ENCODE peak calls at places on chromosomes 5 and 9, in seven cellular contexts. O is choroid plexus epithelial cell; L is right atrium auricular region; W is stomach; I is CD4-positive, alpha-beta memory T cell; R is neuronal stem cell; N is AG04450. H is an unnamed sample.

GRCh38 chr9:138072161-138072842 is 194.7 kb downstream of the CACNA1B start:
- DNase-seq in O (no peak), L (peak), W (peak), I (no peak), R (no peak), N (no peak), H (no peak)

GRCh38 chr9:132823370-132824144 is 54.5 kb downstream of the AK8 start:
- DNase-seq in O (no peak), L (no peak), W (no peak), I (no peak), R (no peak), N (no peak), H (no peak)

GRCh38 chr5:140632366-140633080 is 452 bp downstream of the CD14 start:
- DNase-seq in O (peak), L (peak), W (peak), I (peak), R (no peak), N (no peak), H (peak)

GRCh38 chr9:109815366-109815947 is 35.5 kb downstream of the PALM2AKAP2 start:
- DNase-seq in O (peak), L (no peak), W (no peak), I (no peak), R (no peak), N (no peak), H (no peak)

GRCh38 chr9:98038958-98039357 is 17.6 kb upstream of the NANS start:
- DNase-seq in O (no peak), L (no peak), W (no peak), I (no peak), R (no peak), N (no peak), H (no peak)

GRCh38 chr5:147369742-147370374 is 135.0 kb downstream of the STK32A start:
- DNase-seq in O (peak), L (no peak), W (no peak), I (no peak), R (no peak), N (no peak), H (no peak)

GRCh38 chr5:73496984-73497457 is 1.2 kb upstream of the BTF3 start:
- DNase-seq in O (peak), L (no peak), W (no peak), I (no peak), R (no peak), N (peak), H (no peak)

GRCh38 chr5:93915142-93915553 is 173.7 kb upstream of the POU5F2 start:
- DNase-seq in O (peak), L (no peak), W (no peak), I (peak), R (no peak), N (peak), H (no peak)

GRCh38 chr9:72362118-72362531 is 2.9 kb downstream of the ZFAND5 start:
- DNase-seq in O (peak), L (no peak), W (no peak), I (no peak), R (no peak), N (no peak), H (no peak)

GRCh38 chr9:38720083-38720755 is at the start of gene FAM240B:
- DNase-seq in O (no peak), L (no peak), W (no peak), I (no peak), R (no peak), N (no peak), H (no peak)

DNA sequence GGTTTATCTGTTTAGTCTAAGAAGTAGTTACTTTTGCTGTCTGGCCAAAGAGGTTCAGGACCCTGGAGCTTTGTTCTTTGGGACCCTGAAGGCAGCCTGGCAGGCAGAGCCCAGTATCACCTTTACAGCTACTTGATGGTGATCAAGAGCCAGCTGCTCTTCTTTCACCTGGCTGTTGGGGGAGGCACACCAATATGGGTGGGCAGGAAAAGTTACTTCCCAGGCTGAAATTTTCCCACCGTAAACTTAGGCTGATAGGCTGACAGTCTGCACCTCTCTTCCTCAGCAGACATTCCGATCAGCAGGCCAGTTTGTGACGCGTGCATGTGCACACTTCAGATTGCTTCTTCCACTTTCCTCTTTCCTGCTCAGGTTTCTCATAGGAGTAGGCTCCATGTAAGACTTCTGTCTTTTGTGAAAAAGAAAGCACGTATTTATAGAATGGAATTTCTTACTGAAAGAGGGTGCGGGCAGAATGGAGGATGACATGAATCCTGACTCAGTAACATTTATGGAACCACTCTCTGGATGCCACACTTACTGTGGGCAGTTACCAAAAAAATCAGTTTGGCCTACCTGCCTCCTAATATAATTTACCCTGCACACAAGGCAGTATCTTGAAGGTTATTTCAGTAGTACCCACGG is 223.9 kb upstream of the DMRT1 start:
- DNase-seq in O (no peak), L (no peak), W (no peak), I (no peak), R (no peak), N (no peak), H (no peak)
- H3K4me3 ChIP-seq in O (no peak), L (no peak), W (no peak), I (no peak), R (no peak), N (no peak), H (no peak)

GRCh38 chr5:150644058-150644457 is 3.6 kb downstream of the SYNPO start:
- DNase-seq in O (no peak), L (no peak), W (no peak), I (no peak), R (no peak), N (no peak), H (no peak)

GRCh38 chr5:150642567-150642927 is 2.1 kb downstream of the SYNPO start:
- DNase-seq in O (peak), L (peak), W (peak), I (no peak), R (no peak), N (peak), H (peak)

GRCh38 chr5:150641826-150642566 is 1.5 kb downstream of the SYNPO start:
- DNase-seq in O (no peak), L (no peak), W (no peak), I (no peak), R (no peak), N (no peak), H (no peak)

GRCh38 chr5:150644496-150644895 is 4.0 kb downstream of the SYNPO start:
- DNase-seq in O (no peak), L (no peak), W (peak), I (no peak), R (no peak), N (no peak), H (no peak)

GRCh38 chr5:150642991-150643710 is 2.7 kb downstream of the SYNPO start:
- DNase-seq in O (no peak), L (no peak), W (no peak), I (no peak), R (no peak), N (no peak), H (no peak)
- H3K4me3 ChIP-seq in O (peak), L (peak), W (peak), I (no peak), R (no peak), N (peak), H (no peak)

GRCh38 chr5:149857499-149857898 is 87.1 kb downstream of the PDE6A start:
- DNase-seq in O (peak), L (peak), W (peak), I (no peak), R (no peak), N (no peak), H (peak)
- H3K4me3 ChIP-seq in O (no peak), L (no peak), W (no peak), I (no peak), R (no peak), N (no peak), H (no peak)

GRCh38 chr5:179345429-179346321 is at the start of gene ADAMTS2:
- DNase-seq in O (peak), L (no peak), W (peak), I (no peak), R (peak), N (no peak), H (peak)

GRCh38 chr5:179344301-179345178 is 721 bp downstream of the ADAMTS2 start:
- DNase-seq in O (peak), L (no peak), W (no peak), I (no peak), R (peak), N (no peak), H (no peak)

GRCh38 chr5:179346401-179346800 is 1.1 kb upstream of the ADAMTS2 start:
- DNase-seq in O (peak), L (no peak), W (no peak), I (no peak), R (no peak), N (no peak), H (no peak)

GRCh38 chr5:179343902-179344300 is 1.4 kb downstream of the ADAMTS2 start:
- DNase-seq in O (peak), L (no peak), W (no peak), I (no peak), R (peak), N (no peak), H (no peak)

GRCh38 chr5:179345179-179345428 is 157 bp downstream of the ADAMTS2 start:
- DNase-seq in O (no peak), L (no peak), W (no peak), I (no peak), R (no peak), N (no peak), H (no peak)
- H3K4me3 ChIP-seq in O (peak), L (peak), W (peak), I (no peak), R (peak), N (peak), H (peak)

DNA sequence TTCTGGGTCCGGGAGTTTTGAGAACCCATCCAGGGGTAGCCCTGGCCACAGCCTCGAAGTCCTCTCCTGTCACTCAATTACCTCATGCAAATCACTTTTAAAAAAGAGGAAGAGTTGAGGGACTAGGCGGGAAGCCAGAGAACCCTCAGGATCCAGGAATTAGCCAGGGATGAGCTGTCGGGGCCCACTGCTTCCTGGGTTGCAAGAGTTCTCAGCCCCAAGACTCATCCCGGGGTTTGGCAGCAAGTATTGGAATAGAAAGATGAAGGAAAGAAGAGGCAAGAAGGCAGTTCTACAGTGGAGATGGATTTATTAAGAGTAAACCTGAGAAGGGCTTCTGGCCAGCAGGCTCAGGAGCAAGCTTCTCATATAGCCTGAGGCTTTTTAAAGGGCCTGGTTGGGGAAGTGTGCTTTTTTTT is 25.6 kb downstream of the C9orf50 start:
- DNase-seq in O (peak), L (no peak), W (no peak), I (no peak), R (no peak), N (no peak), H (no peak)
- H3K4me3 ChIP-seq in O (no peak), L (no peak), W (no peak), I (no peak), R (no peak), N (no peak), H (no peak)

GRCh38 chr5:50501510-50502209 is 60.6 kb upstream of the EMB start:
- DNase-seq in O (no peak), L (no peak), W (no peak), I (peak), R (no peak), N (no peak), H (no peak)
- H3K4me3 ChIP-seq in O (no peak), L (no peak), W (no peak), I (no peak), R (no peak), N (no peak), H (no peak)

H was measured in lung.